ENCODE peak calls at places on chromosomes 5 and 9, in four cellular contexts. F is GM12878, R is K562, J is HepG2. H is an unnamed sample.

GRCh38 chr9:133701321-133701980 is 36.7 kb downstream of the SARDH start:
- DNase-seq in J (no peak), R (no peak), F (no peak), H (peak)

GRCh38 chr5:173271371-173271770 is 36.4 kb upstream of the NKX2-5 start:
- DNase-seq in F (no peak), J (no peak), R (no peak), H (no peak)

GRCh38 chr5:9370256-9370655 is 175.6 kb downstream of the SEMA5A start:
- DNase-seq in R (no peak), J (no peak), F (no peak), H (no peak)

GRCh38 chr9:29875522-29875921 is 2302.2 kb upstream of the C9orf72 start:
- DNase-seq in J (no peak), R (no peak), F (no peak), H (no peak)

GRCh38 chr5:111143910-111144309 is 51.8 kb downstream of the WDR36 start:
- DNase-seq in R (no peak), F (no peak), J (no peak), H (no peak)

GRCh38 chr5:159543326-159543725 is 213.0 kb upstream of the IL12B start:
- DNase-seq in F (no peak), J (no peak), R (no peak), H (no peak)

GRCh38 chr9:136700959-136701664 is 11.3 kb upstream of the DIPK1B start:
- DNase-seq in R (peak), J (no peak), F (peak), H (no peak)

GRCh38 chr5:166781729-166782128 is 1509.7 kb upstream of the WWC1 start:
- DNase-seq in R (no peak), F (no peak), J (no peak), H (peak)

GRCh38 chr5:61394793-61395192 is 62.7 kb downstream of the ZSWIM6 start:
- DNase-seq in J (no peak), F (no peak), R (no peak), H (no peak)

GRCh38 chr5:176415240-176416122 is 858 bp downstream of the CLTB start:
- DNase-seq in R (peak), J (no peak), F (no peak), H (peak)

GRCh38 chr5:121748690-121749089 is 103.0 kb upstream of the FTMT start:
- DNase-seq in F (no peak), J (no peak), R (no peak), H (no peak)

GRCh38 chr5:153623906-153624765 is 133.7 kb downstream of the GRIA1 start:
- DNase-seq in R (no peak), F (no peak), J (no peak), H (no peak)

GRCh38 chr5:94983861-94984535 is 300.9 kb downstream of the MCTP1 start:
- DNase-seq in R (no peak), J (no peak), F (no peak), H (no peak)

GRCh38 chr9:13762209-13762608 is 482.7 kb upstream of the MPDZ start:
- DNase-seq in F (no peak), R (no peak), J (no peak), H (no peak)

GRCh38 chr9:98081477-98082219 is 25.1 kb downstream of the NANS start:
- DNase-seq in J (peak), F (no peak), R (no peak), H (no peak)

GRCh38 chr5:103232393-103232999 is 26.1 kb upstream of the MACIR start:
- DNase-seq in R (peak), F (no peak), J (peak), H (no peak)

DNA sequence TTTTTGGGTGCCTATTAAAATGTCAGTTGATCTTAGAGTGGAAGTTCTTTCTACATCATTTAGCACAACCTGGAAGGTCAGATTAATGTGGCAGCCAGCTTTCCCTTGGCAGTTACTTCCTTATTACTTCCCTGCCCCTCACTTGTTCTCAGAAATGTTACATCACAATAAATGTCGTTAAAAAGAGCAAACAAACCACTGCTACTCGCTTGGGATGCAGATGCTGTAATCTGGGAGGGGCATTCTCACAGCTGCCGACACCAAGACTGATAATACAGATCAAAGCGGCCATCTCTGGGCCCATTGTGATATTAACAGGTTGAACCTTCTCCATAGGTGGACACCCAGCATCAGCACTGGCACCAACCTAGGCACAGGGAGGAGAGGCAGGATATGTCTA is 29.3 kb downstream of the PLAC8L1 start:
- DNase-seq in R (no peak), F (no peak), J (no peak), H (no peak)
- TF ChIP-seq ATF3 in R (no peak), F (no peak), J (no peak), H (no peak)

GRCh38 chr5:5018560-5018935 is 121.6 kb upstream of the ADAMTS16 start:
- DNase-seq in J (no peak), R (no peak), F (no peak), H (no peak)

GRCh38 chr5:5017827-5018559 is 122.1 kb upstream of the ADAMTS16 start:
- DNase-seq in R (no peak), F (no peak), J (no peak), H (no peak)

GRCh38 chr5:5011151-5011550 is 129.0 kb upstream of the ADAMTS16 start:
- DNase-seq in J (no peak), F (no peak), R (no peak), H (no peak)

GRCh38 chr5:5009240-5009639 is 130.9 kb upstream of the ADAMTS16 start:
- DNase-seq in J (no peak), F (no peak), R (no peak), H (no peak)

GRCh38 chr5:5014836-5015235 is 125.3 kb upstream of the ADAMTS16 start:
- DNase-seq in R (no peak), J (no peak), F (no peak), H (no peak)
- TF ChIP-seq NR2C2 in R (no peak), J (no peak), F (no peak), H (no peak)

GRCh38 chr5:142592365-142592764 is 93.5 kb downstream of the FGF1 start:
- DNase-seq in F (no peak), R (no peak), J (no peak), H (no peak)
- TF ChIP-seq ATF3 in F (no peak), R (no peak), J (no peak), H (no peak)

GRCh38 chr5:69030663-69031062 is 63.2 kb upstream of the SLC30A5 start:
- DNase-seq in F (no peak), R (no peak), J (no peak), H (no peak)

GRCh38 chr5:69029292-69029691 is 64.5 kb upstream of the SLC30A5 start:
- DNase-seq in F (no peak), R (no peak), J (no peak), H (no peak)

GRCh38 chr5:69035665-69036064 is 58.1 kb upstream of the SLC30A5 start:
- DNase-seq in J (no peak), F (no peak), R (no peak), H (no peak)

GRCh38 chr5:69032009-69032408 is 61.8 kb upstream of the SLC30A5 start:
- DNase-seq in J (no peak), R (no peak), F (no peak), H (no peak)

DNA sequence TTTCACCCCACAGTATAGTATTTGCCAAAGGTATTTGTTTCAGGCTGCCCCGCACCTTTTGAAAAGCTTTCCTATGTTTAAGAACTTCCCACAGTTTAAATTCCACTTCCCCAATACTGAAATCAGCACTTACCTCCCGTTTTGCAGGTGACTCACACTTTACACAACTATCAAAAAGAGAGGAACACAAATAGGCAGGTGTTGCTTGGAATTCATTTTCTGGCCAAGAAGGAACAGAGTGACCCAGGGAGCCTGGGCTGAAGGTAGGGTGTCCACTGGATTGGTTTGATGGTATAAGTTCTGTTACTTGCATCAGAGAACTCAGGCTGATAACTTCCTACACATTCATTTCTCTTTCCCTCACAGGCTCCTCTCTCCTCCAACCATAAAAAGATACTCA is 60.1 kb upstream of the SLC30A5 start:
- DNase-seq in F (no peak), J (no peak), R (no peak), H (no peak)
- TF ChIP-seq NR2C2 in F (no peak), J (no peak), R (no peak), H (no peak)

GRCh38 chr5:135225856-135226560 is 173.0 kb downstream of the MACROH2A1 start:
- DNase-seq in J (no peak), F (no peak), R (peak), H (no peak)
- TF ChIP-seq ATF3 in J (no peak), F (no peak), R (no peak), H (no peak)

GRCh38 chr9:91991621-91992435 is 41.8 kb upstream of the ROR2 start:
- DNase-seq in J (no peak), F (no peak), R (no peak), H (no peak)
- TF ChIP-seq NR2C2 in J (no peak), F (no peak), R (no peak), H (no peak)

GRCh38 chr5:127909078-127909477 is 174.5 kb upstream of the SLC12A2 start:
- DNase-seq in F (no peak), R (peak), J (peak), H (peak)
- TF ChIP-seq ATF3 in F (no peak), R (no peak), J (no peak), H (no peak)

GRCh38 chr5:178081571-178082244 is 31.6 kb upstream of the N4BP3 start:
- DNase-seq in F (no peak), R (peak), J (no peak), H (no peak)

GRCh38 chr5:178090856-178091255 is 22.5 kb upstream of the N4BP3 start:
- DNase-seq in J (no peak), F (no peak), R (no peak), H (no peak)

GRCh38 chr5:178080618-178081410 is 32.5 kb upstream of the N4BP3 start:
- DNase-seq in R (no peak), F (no peak), J (no peak), H (no peak)

GRCh38 chr5:178083942-178084341 is 29.4 kb upstream of the N4BP3 start:
- DNase-seq in R (no peak), F (no peak), J (no peak), H (no peak)

GRCh38 chr5:178086266-178086665 is 27.1 kb upstream of the N4BP3 start:
- DNase-seq in F (no peak), R (no peak), J (no peak), H (peak)
- TF ChIP-seq NR2C2 in F (no peak), R (no peak), J (no peak), H (no peak)